ENCODE peak calls at places on chromosomes 4 and X, in six cellular contexts. K is HL-60; L is activated CD4-positive, alpha-beta T cell treated with anti-CD3 and anti-CD28 coated beads for 48 hours; Y is HS-27A; I is stimulated activated CD8-positive, alpha-beta memory T cell treated with anti-CD3 and anti-CD28 coated beads, Interleukin-7, amount 100 ng/mL, for 48 hours; P is Kasumi-1. N is an unnamed sample.

GRCh38 chr4:123618606-123619005 is 222.0 kb downstream of the SPRY1 start:
- DNase-seq in K (peak; percentile 61), L (no peak), Y (no peak), I (no peak), P (no peak), N (no peak)

GRCh38 chrX:47573334-47574095 is 8.7 kb upstream of the TIMP1 start:
- DNase-seq in K (no peak), L (no peak), Y (no peak), I (no peak), P (no peak), N (no peak)

GRCh38 chr4:184911310-184911709 is 85.5 kb upstream of the ACSL1 start:
- DNase-seq in K (no peak), L (peak; percentile 60), Y (no peak), I (no peak), P (no peak), N (peak; percentile 61)

GRCh38 chrX:45479196-45479834 is 278.6 kb upstream of the DIPK2B start:
- DNase-seq in K (no peak), L (no peak), Y (peak; percentile 48), I (no peak), P (no peak), N (no peak)

GRCh38 chr4:52892880-52893279 is 30.8 kb downstream of the RASL11B start:
- DNase-seq in K (no peak), L (no peak), Y (no peak), I (no peak), P (no peak), N (no peak)

GRCh38 chrX:137566746-137567473 is 983 bp downstream of the ZIC3 start:
- DNase-seq in K (no peak), L (no peak), Y (no peak), I (no peak), P (no peak), N (no peak)

GRCh38 chr4:165449333-165449732 is 70.5 kb downstream of the CPE start:
- DNase-seq in K (no peak), L (no peak), Y (no peak), I (no peak), P (no peak), N (no peak)

GRCh38 chrX:96776966-96777365 is 92.3 kb downstream of the DIAPH2 start:
- DNase-seq in K (no peak), L (no peak), Y (no peak), I (no peak), P (no peak), N (no peak)

GRCh38 chr4:24488399-24489164 is 95.8 kb downstream of the DHX15 start:
- DNase-seq in K (peak; percentile 62), L (peak; percentile 84), Y (no peak), I (peak; percentile 30), P (peak; percentile 66), N (peak; percentile 64)

GRCh38 chr4:103397527-103397926 is 199.4 kb upstream of the CENPE start:
- DNase-seq in K (no peak), L (no peak), Y (no peak), I (no peak), P (no peak), N (no peak)

GRCh38 chr4:77859256-77859655 is 3.4 kb upstream of the MRPL1 start:
- DNase-seq in K (no peak), L (no peak), Y (no peak), I (no peak), P (no peak), N (no peak)

GRCh38 chr4:56871357-56871993 is 36.2 kb upstream of the REST start:
- DNase-seq in K (no peak), L (no peak), Y (no peak), I (no peak), P (no peak), N (no peak)

GRCh38 chrX:637660-638481 is 7.3 kb downstream of the SHOX start:
- DNase-seq in K (no peak), L (no peak), Y (no peak), I (no peak), P (no peak), N (no peak)

GRCh38 chr4:67603310-67604028 is 44.9 kb downstream of the STAP1 start:
- DNase-seq in K (no peak), L (no peak), Y (no peak), I (no peak), P (no peak), N (no peak)

GRCh38 chr4:138112389-138112788 is 129.8 kb downstream of the SLC7A11 start:
- DNase-seq in K (no peak), L (no peak), Y (no peak), I (no peak), P (no peak), N (no peak)

GRCh38 chrX:68994135-68994882 is 165.5 kb downstream of the EFNB1 start:
- DNase-seq in K (peak; percentile 78), L (no peak), Y (no peak), I (no peak), P (peak; percentile 35), N (no peak)

GRCh38 chr4:103010827-103011226 is 8.7 kb downstream of the SLC9B1 start:
- DNase-seq in K (no peak), L (no peak), Y (no peak), I (no peak), P (no peak), N (no peak)

GRCh38 chrX:123860983-123861382 is 1.1 kb downstream of the XIAP start:
- DNase-seq in K (no peak), L (no peak), Y (no peak), I (no peak), P (peak; percentile 28), N (no peak)

GRCh38 chrX:118495958-118496762 is 545 bp downstream of the DOCK11 start:
- DNase-seq in K (peak; percentile 83), L (peak; percentile 80), Y (no peak), I (peak; percentile 60), P (peak; percentile 59), N (peak; percentile 77)

GRCh38 chr4:182878633-182879495 is 38.3 kb downstream of the DCTD start:
- DNase-seq in K (no peak), L (no peak), Y (no peak), I (no peak), P (no peak), N (no peak)

GRCh38 chr4:185269286-185269685 is 59.9 kb downstream of the SNX25 start:
- DNase-seq in K (no peak), L (no peak), Y (no peak), I (no peak), P (no peak), N (no peak)

GRCh38 chr4:8478801-8479744 is 38.5 kb downstream of the TRMT44 start:
- DNase-seq in K (no peak), L (no peak), Y (no peak), I (no peak), P (no peak), N (no peak)

GRCh38 chrX:130704053-130705038 is 198.7 kb downstream of the ENOX2 start:
- DNase-seq in K (no peak), L (no peak), Y (no peak), I (no peak), P (no peak), N (no peak)

GRCh38 chr4:152937535-152938236 is 1.6 kb downstream of the FHDC1 start:
- DNase-seq in K (peak; percentile 18), L (peak; percentile 12), Y (no peak), I (no peak), P (peak; percentile 18), N (peak; percentile 6)

GRCh38 chr4:60605651-60606354 is 594.3 kb upstream of the ADGRL3 start:
- DNase-seq in K (no peak), L (no peak), Y (no peak), I (no peak), P (no peak), N (no peak)

GRCh38 chr4:626201-627091 is 1.1 kb downstream of the PDE6B start:
- DNase-seq in K (no peak), L (no peak), Y (no peak), I (no peak), P (no peak), N (no peak)

GRCh38 chr4:94126669-94127068 is 81.0 kb upstream of the SMARCAD1 start:
- DNase-seq in K (no peak), L (no peak), Y (no peak), I (no peak), P (peak; percentile 68), N (no peak)

GRCh38 chr4:10226756-10227155 is 110.2 kb upstream of the WDR1 start:
- DNase-seq in K (no peak), L (no peak), Y (no peak), I (no peak), P (no peak), N (no peak)

GRCh38 chr4:51931461-51931860 is 88.5 kb downstream of the DCUN1D4 start:
- DNase-seq in K (no peak), L (no peak), Y (no peak), I (no peak), P (no peak), N (no peak)